ENCODE peak calls at places on chromosomes 4 and X, in ten cellular contexts. One of them, this sample, is unnamed.

GRCh38 chr4:175935016-175935661 is 123.1 kb upstream of the GPM6A start:
- DNase-seq in globus pallidus: no peak
- DNase-seq in ureter: no peak
- DNase-seq in CD4-positive, CD25-positive, alpha-beta regulatory T cell: no peak
- DNase-seq in astrocyte of the spinal cord: no peak
- DNase-seq in Caki2: peak
- DNase-seq in colonic mucosa: no peak
- DNase-seq in psoas muscle: no peak
- DNase-seq in caudate nucleus: no peak
- DNase-seq in heart left ventricle: no peak
- DNase-seq in this sample: no peak

GRCh38 chr4:177309525-177310371 is at the start of gene NEIL3:
- DNase-seq in caudate nucleus: peak
- DNase-seq in globus pallidus: peak
- DNase-seq in colonic mucosa: peak
- DNase-seq in heart left ventricle: peak
- DNase-seq in astrocyte of the spinal cord: peak
- DNase-seq in Caki2: peak
- DNase-seq in ureter: peak
- DNase-seq in psoas muscle: peak
- DNase-seq in CD4-positive, CD25-positive, alpha-beta regulatory T cell: peak
- DNase-seq in this sample: peak

GRCh38 chr4:60463846-60464502 is 736.2 kb upstream of the ADGRL3 start:
- DNase-seq in globus pallidus: no peak
- DNase-seq in heart left ventricle: no peak
- DNase-seq in colonic mucosa: no peak
- DNase-seq in caudate nucleus: no peak
- DNase-seq in ureter: no peak
- DNase-seq in CD4-positive, CD25-positive, alpha-beta regulatory T cell: no peak
- DNase-seq in astrocyte of the spinal cord: no peak
- DNase-seq in Caki2: no peak
- DNase-seq in psoas muscle: no peak
- DNase-seq in this sample: no peak

GRCh38 chrX:46686003-46686645 is 72.8 kb downstream of the SLC9A7 start:
- DNase-seq in Caki2: peak
- DNase-seq in heart left ventricle: no peak
- DNase-seq in CD4-positive, CD25-positive, alpha-beta regulatory T cell: peak
- DNase-seq in ureter: peak
- DNase-seq in colonic mucosa: peak
- DNase-seq in globus pallidus: peak
- DNase-seq in psoas muscle: no peak
- DNase-seq in astrocyte of the spinal cord: peak
- DNase-seq in caudate nucleus: no peak
- DNase-seq in this sample: no peak

GRCh38 chr4:89258506-89258905 is 49.1 kb downstream of the GPRIN3 start:
- DNase-seq in colonic mucosa: no peak
- DNase-seq in caudate nucleus: no peak
- DNase-seq in heart left ventricle: no peak
- DNase-seq in CD4-positive, CD25-positive, alpha-beta regulatory T cell: no peak
- DNase-seq in Caki2: no peak
- DNase-seq in ureter: no peak
- DNase-seq in globus pallidus: no peak
- DNase-seq in psoas muscle: no peak
- DNase-seq in astrocyte of the spinal cord: no peak
- DNase-seq in this sample: no peak

GRCh38 chrX:11351375-11352295 is 58.4 kb downstream of the AMELX start:
- DNase-seq in Caki2: no peak
- DNase-seq in ureter: peak
- DNase-seq in heart left ventricle: peak
- DNase-seq in astrocyte of the spinal cord: peak
- DNase-seq in colonic mucosa: peak
- DNase-seq in caudate nucleus: no peak
- DNase-seq in CD4-positive, CD25-positive, alpha-beta regulatory T cell: no peak
- DNase-seq in globus pallidus: no peak
- DNase-seq in psoas muscle: peak
- DNase-seq in this sample: no peak

GRCh38 chrX:66163849-66164401 is at the start of gene HEPH:
- DNase-seq in heart left ventricle: no peak
- DNase-seq in psoas muscle: no peak
- DNase-seq in globus pallidus: peak
- DNase-seq in ureter: no peak
- DNase-seq in caudate nucleus: no peak
- DNase-seq in astrocyte of the spinal cord: peak
- DNase-seq in Caki2: no peak
- DNase-seq in colonic mucosa: peak
- DNase-seq in CD4-positive, CD25-positive, alpha-beta regulatory T cell: no peak
- DNase-seq in this sample: no peak

GRCh38 chr4:105990933-105991332 is 95.7 kb downstream of the NPNT start:
- DNase-seq in Caki2: peak
- DNase-seq in globus pallidus: peak
- DNase-seq in astrocyte of the spinal cord: peak
- DNase-seq in psoas muscle: peak
- DNase-seq in ureter: peak
- DNase-seq in heart left ventricle: peak
- DNase-seq in colonic mucosa: peak
- DNase-seq in caudate nucleus: no peak
- DNase-seq in CD4-positive, CD25-positive, alpha-beta regulatory T cell: no peak
- DNase-seq in this sample: peak

GRCh38 chr4:163587867-163588266 is 93.4 kb downstream of the TMA16 start:
- DNase-seq in colonic mucosa: no peak
- DNase-seq in ureter: no peak
- DNase-seq in astrocyte of the spinal cord: peak
- DNase-seq in Caki2: peak
- DNase-seq in heart left ventricle: no peak
- DNase-seq in globus pallidus: no peak
- DNase-seq in caudate nucleus: no peak
- DNase-seq in psoas muscle: no peak
- DNase-seq in CD4-positive, CD25-positive, alpha-beta regulatory T cell: no peak
- DNase-seq in this sample: no peak

GRCh38 chr4:15894923-15895411 is 43.6 kb downstream of the FGFBP1 start:
- DNase-seq in psoas muscle: no peak
- DNase-seq in CD4-positive, CD25-positive, alpha-beta regulatory T cell: no peak
- DNase-seq in ureter: no peak
- DNase-seq in caudate nucleus: no peak
- DNase-seq in colonic mucosa: no peak
- DNase-seq in heart left ventricle: no peak
- DNase-seq in Caki2: no peak
- DNase-seq in globus pallidus: no peak
- DNase-seq in astrocyte of the spinal cord: no peak
- DNase-seq in this sample: no peak

GRCh38 chr4:157204634-157205244 is 15.8 kb upstream of the GRIA2 start:
- DNase-seq in caudate nucleus: no peak
- DNase-seq in globus pallidus: no peak
- DNase-seq in astrocyte of the spinal cord: no peak
- DNase-seq in colonic mucosa: no peak
- DNase-seq in psoas muscle: no peak
- DNase-seq in heart left ventricle: no peak
- DNase-seq in Caki2: no peak
- DNase-seq in CD4-positive, CD25-positive, alpha-beta regulatory T cell: no peak
- DNase-seq in ureter: no peak
- DNase-seq in this sample: no peak

GRCh38 chrX:107716045-107716684 is 59.4 kb downstream of the TSC22D3 start:
- DNase-seq in astrocyte of the spinal cord: peak
- DNase-seq in globus pallidus: no peak
- DNase-seq in CD4-positive, CD25-positive, alpha-beta regulatory T cell: peak
- DNase-seq in heart left ventricle: peak
- DNase-seq in Caki2: no peak
- DNase-seq in psoas muscle: no peak
- DNase-seq in caudate nucleus: peak
- DNase-seq in colonic mucosa: no peak
- DNase-seq in ureter: no peak
- DNase-seq in this sample: no peak

GRCh38 chr4:127479031-127479622 is 153.6 kb upstream of the INTU start:
- DNase-seq in astrocyte of the spinal cord: peak
- DNase-seq in Caki2: peak
- DNase-seq in caudate nucleus: no peak
- DNase-seq in globus pallidus: no peak
- DNase-seq in colonic mucosa: no peak
- DNase-seq in ureter: no peak
- DNase-seq in heart left ventricle: no peak
- DNase-seq in CD4-positive, CD25-positive, alpha-beta regulatory T cell: no peak
- DNase-seq in psoas muscle: no peak
- DNase-seq in this sample: no peak

GRCh38 chr4:150259861-150260567 is 181.8 kb downstream of the DCLK2 start:
- DNase-seq in CD4-positive, CD25-positive, alpha-beta regulatory T cell: no peak
- DNase-seq in colonic mucosa: no peak
- DNase-seq in psoas muscle: no peak
- DNase-seq in ureter: no peak
- DNase-seq in Caki2: no peak
- DNase-seq in heart left ventricle: no peak
- DNase-seq in globus pallidus: no peak
- DNase-seq in caudate nucleus: no peak
- DNase-seq in astrocyte of the spinal cord: no peak
- DNase-seq in this sample: no peak

GRCh38 chrX:53713987-53714579 is 27.6 kb upstream of the HUWE1 start:
- DNase-seq in Caki2: no peak
- DNase-seq in caudate nucleus: no peak
- DNase-seq in psoas muscle: no peak
- DNase-seq in ureter: no peak
- DNase-seq in astrocyte of the spinal cord: no peak
- DNase-seq in heart left ventricle: no peak
- DNase-seq in CD4-positive, CD25-positive, alpha-beta regulatory T cell: no peak
- DNase-seq in colonic mucosa: no peak
- DNase-seq in globus pallidus: no peak
- DNase-seq in this sample: no peak

GRCh38 chr4:82753238-82753637 is 45.4 kb downstream of the SCD5 start:
- DNase-seq in globus pallidus: no peak
- DNase-seq in heart left ventricle: no peak
- DNase-seq in ureter: no peak
- DNase-seq in caudate nucleus: no peak
- DNase-seq in astrocyte of the spinal cord: no peak
- DNase-seq in colonic mucosa: no peak
- DNase-seq in psoas muscle: peak
- DNase-seq in CD4-positive, CD25-positive, alpha-beta regulatory T cell: no peak
- DNase-seq in Caki2: no peak
- DNase-seq in this sample: no peak

GRCh38 chrX:82757614-82758013 is 750.5 kb upstream of the POU3F4 start:
- DNase-seq in heart left ventricle: no peak
- DNase-seq in astrocyte of the spinal cord: peak
- DNase-seq in ureter: no peak
- DNase-seq in CD4-positive, CD25-positive, alpha-beta regulatory T cell: no peak
- DNase-seq in globus pallidus: no peak
- DNase-seq in psoas muscle: no peak
- DNase-seq in colonic mucosa: no peak
- DNase-seq in caudate nucleus: no peak
- DNase-seq in Caki2: no peak
- DNase-seq in this sample: no peak

GRCh38 chrX:130878350-130879341 is 24.4 kb downstream of the ENOX2 start:
- DNase-seq in caudate nucleus: no peak
- DNase-seq in psoas muscle: peak
- DNase-seq in astrocyte of the spinal cord: peak
- DNase-seq in heart left ventricle: no peak
- DNase-seq in globus pallidus: no peak
- DNase-seq in Caki2: peak
- DNase-seq in CD4-positive, CD25-positive, alpha-beta regulatory T cell: no peak
- DNase-seq in ureter: no peak
- DNase-seq in colonic mucosa: peak
- DNase-seq in this sample: no peak

GRCh38 chr4:159526172-159526571 is 423.3 kb downstream of the RAPGEF2 start:
- DNase-seq in caudate nucleus: no peak
- DNase-seq in globus pallidus: no peak
- DNase-seq in ureter: no peak
- DNase-seq in psoas muscle: no peak
- DNase-seq in astrocyte of the spinal cord: no peak
- DNase-seq in CD4-positive, CD25-positive, alpha-beta regulatory T cell: no peak
- DNase-seq in colonic mucosa: no peak
- DNase-seq in heart left ventricle: no peak
- DNase-seq in Caki2: no peak
- DNase-seq in this sample: no peak

GRCh38 chr4:70718811-70719604 is 2.8 kb upstream of the RUFY3 start:
- DNase-seq in CD4-positive, CD25-positive, alpha-beta regulatory T cell: no peak
- DNase-seq in caudate nucleus: no peak
- DNase-seq in heart left ventricle: no peak
- DNase-seq in globus pallidus: no peak
- DNase-seq in colonic mucosa: no peak
- DNase-seq in ureter: no peak
- DNase-seq in psoas muscle: no peak
- DNase-seq in Caki2: no peak
- DNase-seq in astrocyte of the spinal cord: no peak
- DNase-seq in this sample: no peak

GRCh38 chr4:74433043-74433442 is 11.9 kb upstream of the AREG start:
- DNase-seq in Caki2: no peak
- DNase-seq in astrocyte of the spinal cord: no peak
- DNase-seq in colonic mucosa: no peak
- DNase-seq in ureter: no peak
- DNase-seq in caudate nucleus: no peak
- DNase-seq in CD4-positive, CD25-positive, alpha-beta regulatory T cell: no peak
- DNase-seq in psoas muscle: no peak
- DNase-seq in globus pallidus: no peak
- DNase-seq in heart left ventricle: no peak
- DNase-seq in this sample: no peak

GRCh38 chr4:125847518-125847917 is 532.8 kb downstream of the FAT4 start:
- DNase-seq in ureter: no peak
- DNase-seq in CD4-positive, CD25-positive, alpha-beta regulatory T cell: no peak
- DNase-seq in heart left ventricle: no peak
- DNase-seq in psoas muscle: no peak
- DNase-seq in Caki2: peak
- DNase-seq in astrocyte of the spinal cord: no peak
- DNase-seq in globus pallidus: no peak
- DNase-seq in colonic mucosa: no peak
- DNase-seq in caudate nucleus: no peak
- DNase-seq in this sample: no peak

GRCh38 chr4:10074767-10075105 is 41.9 kb downstream of the WDR1 start:
- DNase-seq in colonic mucosa: no peak
- DNase-seq in heart left ventricle: no peak
- DNase-seq in ureter: no peak
- DNase-seq in astrocyte of the spinal cord: peak
- DNase-seq in Caki2: no peak
- DNase-seq in globus pallidus: no peak
- DNase-seq in caudate nucleus: no peak
- DNase-seq in psoas muscle: no peak
- DNase-seq in CD4-positive, CD25-positive, alpha-beta regulatory T cell: no peak
- DNase-seq in this sample: no peak

GRCh38 chr4:25020240-25020639 is 10.5 kb downstream of the LGI2 start:
- DNase-seq in ureter: no peak
- DNase-seq in psoas muscle: no peak
- DNase-seq in Caki2: no peak
- DNase-seq in CD4-positive, CD25-positive, alpha-beta regulatory T cell: no peak
- DNase-seq in heart left ventricle: no peak
- DNase-seq in globus pallidus: no peak
- DNase-seq in astrocyte of the spinal cord: no peak
- DNase-seq in caudate nucleus: no peak
- DNase-seq in colonic mucosa: no peak
- DNase-seq in this sample: no peak

GRCh38 chr4:126825083-126825482 is 807.7 kb upstream of the INTU start:
- DNase-seq in caudate nucleus: no peak
- DNase-seq in ureter: no peak
- DNase-seq in globus pallidus: no peak
- DNase-seq in CD4-positive, CD25-positive, alpha-beta regulatory T cell: no peak
- DNase-seq in astrocyte of the spinal cord: no peak
- DNase-seq in heart left ventricle: no peak
- DNase-seq in psoas muscle: no peak
- DNase-seq in Caki2: no peak
- DNase-seq in colonic mucosa: no peak
- DNase-seq in this sample: no peak

GRCh38 chrX:7889680-7890079 is 37.5 kb downstream of the PNPLA4 start:
- DNase-seq in CD4-positive, CD25-positive, alpha-beta regulatory T cell: no peak
- DNase-seq in astrocyte of the spinal cord: peak
- DNase-seq in colonic mucosa: no peak
- DNase-seq in psoas muscle: no peak
- DNase-seq in ureter: no peak
- DNase-seq in Caki2: no peak
- DNase-seq in caudate nucleus: no peak
- DNase-seq in globus pallidus: no peak
- DNase-seq in heart left ventricle: no peak
- DNase-seq in this sample: no peak

GRCh38 chrX:48511561-48511960 is 2.8 kb downstream of the PORCN start:
- DNase-seq in globus pallidus: no peak
- DNase-seq in colonic mucosa: no peak
- DNase-seq in CD4-positive, CD25-positive, alpha-beta regulatory T cell: no peak
- DNase-seq in heart left ventricle: no peak
- DNase-seq in astrocyte of the spinal cord: no peak
- DNase-seq in caudate nucleus: no peak
- DNase-seq in ureter: no peak
- DNase-seq in Caki2: no peak
- DNase-seq in psoas muscle: no peak
- DNase-seq in this sample: no peak

GRCh38 chr4:54877006-54877405 is 219.2 kb downstream of the KIT start:
- DNase-seq in colonic mucosa: no peak
- DNase-seq in ureter: no peak
- DNase-seq in Caki2: peak
- DNase-seq in astrocyte of the spinal cord: peak
- DNase-seq in heart left ventricle: no peak
- DNase-seq in CD4-positive, CD25-positive, alpha-beta regulatory T cell: no peak
- DNase-seq in globus pallidus: no peak
- DNase-seq in caudate nucleus: no peak
- DNase-seq in psoas muscle: no peak
- DNase-seq in this sample: no peak